ENCODE peak calls at places on chromosome 22, in five cellular contexts. V is uterus; H is HTR-8/SVneo; E is amygdala; K is naive thymus-derived CD8-positive, alpha-beta T cell. X is an unnamed sample.
A peak's percentile ranks its signal among the peaks of the same experiment; 100 is the strongest.

GRCh38 chr22:49783926-49784629 is 43.6 kb downstream of the BRD1 start:
- DNase-seq in V (no peak), H (no peak), E (no peak), K (no peak), X (no peak)

GRCh38 chr22:29320546-29320945 is 5.0 kb upstream of the RASL10A start:
- DNase-seq in V (no peak), H (no peak), E (no peak), K (no peak), X (no peak)

GRCh38 chr22:41862160-41862529 is 29.2 kb downstream of the SREBF2 start:
- DNase-seq in V (no peak), H (no peak), E (no peak), K (peak; percentile 45), X (peak; percentile 8)

GRCh38 chr22:24494535-24495364 is at the start of gene UPB1:
- DNase-seq in V (no peak), H (no peak), E (no peak), K (no peak), X (no peak)

GRCh38 chr22:28958611-28959010 is 75.2 kb downstream of the ZNRF3 start:
- DNase-seq in V (no peak), H (no peak), E (no peak), K (no peak), X (no peak)

GRCh38 chr22:31139866-31140716 is at the start of gene PLA2G3:
- DNase-seq in V (no peak), H (no peak), E (no peak), K (no peak), X (no peak)

GRCh38 chr22:46911341-46911740 is 148.9 kb downstream of the TBC1D22A start:
- DNase-seq in V (no peak), H (no peak), E (no peak), K (no peak), X (no peak)

GRCh38 chr22:22538226-22538989 is 18.3 kb upstream of the ZNF280A start:
- DNase-seq in V (no peak), H (no peak), E (no peak), K (no peak), X (no peak)

GRCh38 chr22:37563153-37564081 is 3.1 kb downstream of the CDC42EP1 start:
- DNase-seq in V (peak; percentile 96), H (peak; percentile 56), E (peak; percentile 76), K (no peak), X (no peak)

GRCh38 chr22:23401111-23401909 is 178.8 kb downstream of the IGLL1 start:
- DNase-seq in V (no peak), H (peak; percentile 28), E (no peak), K (no peak), X (no peak)

GRCh38 chr22:49872347-49872746 is 18.7 kb downstream of the ZBED4 start:
- DNase-seq in V (no peak), H (no peak), E (no peak), K (no peak), X (no peak)

GRCh38 chr22:35307372-35307771 is 7.7 kb downstream of the TOM1 start:
- DNase-seq in V (no peak), H (no peak), E (no peak), K (no peak), X (no peak)

GRCh38 chr22:39234157-39234793 is 10.5 kb downstream of the PDGFB start:
- DNase-seq in V (peak; percentile 62), H (no peak), E (no peak), K (no peak), X (no peak)

GRCh38 chr22:27801616-27802388 is at the start of gene MN1:
- DNase-seq in V (no peak), H (peak; percentile 49), E (peak; percentile 81), K (peak; percentile 33), X (peak; percentile 30)

GRCh38 chr22:28442264-28442950 is 237.2 kb downstream of the TTC28 start:
- DNase-seq in V (peak; percentile 69), H (peak; percentile 62), E (peak; percentile 77), K (peak; percentile 52), X (peak; percentile 20)

GRCh38 chr22:40919446-40919845 is 31.7 kb upstream of the RBX1 start:
- DNase-seq in V (no peak), H (no peak), E (no peak), K (no peak), X (no peak)

GRCh38 chr22:23383491-23384450 is 196.3 kb downstream of the IGLL1 start:
- DNase-seq in V (no peak), H (no peak), E (peak; percentile 8), K (no peak), X (no peak)

GRCh38 chr22:30015229-30015797 is 65.0 kb upstream of the HORMAD2 start:
- DNase-seq in V (no peak), H (no peak), E (no peak), K (no peak), X (no peak)

GRCh38 chr22:42944409-42944808 is 70.5 kb downstream of the PACSIN2 start:
- DNase-seq in V (no peak), H (no peak), E (no peak), K (no peak), X (no peak)

GRCh38 chr22:36383110-36383581 is 4.6 kb downstream of the MYH9 start:
- DNase-seq in V (no peak), H (no peak), E (no peak), K (peak; percentile 40), X (no peak)

GRCh38 chr22:29245626-29246385 is 22.0 kb downstream of the RHBDD3 start:
- DNase-seq in V (peak; percentile 75), H (peak; percentile 67), E (peak; percentile 44), K (peak; percentile 54), X (peak; percentile 45)

GRCh38 chr22:17871726-17872458 is 97.6 kb upstream of the BID start:
- DNase-seq in V (no peak), H (no peak), E (peak; percentile 48), K (no peak), X (no peak)

GRCh38 chr22:21641417-21641794 is 696 bp upstream of the SDF2L1 start:
- DNase-seq in V (no peak), H (no peak), E (no peak), K (no peak), X (no peak)

GRCh38 chr22:36304429-36304828 is 51.5 kb downstream of the APOL1 start:
- DNase-seq in V (no peak), H (no peak), E (no peak), K (no peak), X (no peak)

GRCh38 chr22:22810018-22810427 is 77.6 kb upstream of the IGLL5 start:
- DNase-seq in V (no peak), H (no peak), E (no peak), K (peak; percentile 80), X (peak; percentile 64)

GRCh38 chr22:29704528-29705285 is 15.1 kb upstream of the CABP7 start:
- DNase-seq in V (no peak), H (no peak), E (peak; percentile 88), K (no peak), X (no peak)

GRCh38 chr22:46799626-46800025 is 37.2 kb downstream of the TBC1D22A start:
- DNase-seq in V (no peak), H (no peak), E (no peak), K (no peak), X (no peak)